ENCODE peak calls at places on chromosome 7, in four cellular contexts. M is fibroblast of lung, E is upper lobe of left lung, G is cardiac fibroblast. W is an unnamed sample.
A peak's percentile ranks its signal among the peaks of the same experiment; 100 is the strongest.

GRCh38 chr7:144452064-144452463 is 48.6 kb upstream of the NOBOX start:
- DNase-seq in M (no peak), E (no peak), G (no peak), W (no peak)

GRCh38 chr7:48806731-48807130 is 117.6 kb upstream of the CDC14C start:
- DNase-seq in M (no peak), E (no peak), G (no peak), W (no peak)

GRCh38 chr7:75968561-75969001 is 25.8 kb downstream of the TMEM120A start:
- DNase-seq in M (no peak), E (no peak), G (no peak), W (no peak)

GRCh38 chr7:44477063-44477830 is 13.2 kb downstream of the NUDCD3 start:
- DNase-seq in M (peak; percentile 81), E (peak; percentile 60), G (peak; percentile 90), W (peak; percentile 74)

GRCh38 chr7:2524808-2525140 is 5.2 kb downstream of the LFNG start:
- DNase-seq in M (no peak), E (no peak), G (no peak), W (no peak)

GRCh38 chr7:43669286-43670081 is 59.8 kb downstream of the COA1 start:
- DNase-seq in M (no peak), E (no peak), G (peak; percentile 44), W (no peak)

GRCh38 chr7:157519798-157520244 is 183.0 kb downstream of the DNAJB6 start:
- DNase-seq in M (no peak), E (no peak), G (no peak), W (no peak)

GRCh38 chr7:17651926-17652385 is 288.3 kb downstream of the SNX13 start:
- DNase-seq in M (peak; percentile 93), E (no peak), G (peak; percentile 90), W (no peak)

GRCh38 chr7:121366852-121367431 is 29.2 kb downstream of the FAM3C start:
- DNase-seq in M (peak; percentile 67), E (no peak), G (peak; percentile 75), W (no peak)

GRCh38 chr7:129170373-129171021 is 17.9 kb upstream of the SMO start:
- DNase-seq in M (no peak), E (no peak), G (no peak), W (no peak)

GRCh38 chr7:94325121-94325475 is 69.6 kb upstream of the COL1A2 start:
- DNase-seq in M (no peak), E (no peak), G (no peak), W (no peak)

GRCh38 chr7:111788426-111788825 is 226.1 kb upstream of the IMMP2L start:
- DNase-seq in M (peak; percentile 20), E (no peak), G (peak; percentile 24), W (no peak)

GRCh38 chr7:28298870-28299484 is 113.3 kb upstream of the CREB5 start:
- DNase-seq in M (peak; percentile 85), E (peak; percentile 26), G (peak; percentile 80), W (no peak)

GRCh38 chr7:27112960-27113949 is 10.8 kb upstream of the HOXA2 start:
- DNase-seq in M (peak; percentile 96), E (no peak), G (no peak), W (peak; percentile 86)

GRCh38 chr7:138842111-138842510 is 44.1 kb upstream of the ATP6V0A4 start:
- DNase-seq in M (peak; percentile 33), E (no peak), G (peak; percentile 27), W (no peak)

GRCh38 chr7:159145544-159145891 is 851 bp upstream of the VIPR2 start:
- DNase-seq in M (no peak), E (no peak), G (no peak), W (no peak)

GRCh38 chr7:21300692-21301091 is 127.2 kb upstream of the SP4 start:
- DNase-seq in M (no peak), E (no peak), G (no peak), W (no peak)

GRCh38 chr7:46784746-46785145 is 797.2 kb downstream of the TNS3 start:
- DNase-seq in M (peak; percentile 35), E (no peak), G (peak; percentile 75), W (no peak)

GRCh38 chr7:46786995-46787394 is 794.9 kb downstream of the TNS3 start:
- DNase-seq in M (no peak), E (no peak), G (no peak), W (no peak)

GRCh38 chr7:46791180-46791579 is 790.7 kb downstream of the TNS3 start:
- DNase-seq in M (no peak), E (no peak), G (peak; percentile 69), W (no peak)

GRCh38 chr7:46781901-46782439 is 799.9 kb downstream of the TNS3 start:
- DNase-seq in M (no peak), E (no peak), G (peak; percentile 20), W (no peak)

GRCh38 chr7:46786221-46786951 is 795.5 kb downstream of the TNS3 start:
- DNase-seq in M (no peak), E (no peak), G (no peak), W (no peak)
- TF ChIP-seq CTCF in M (no peak), E (no peak), G (no peak), W (peak; percentile 56)

GRCh38 chr7:128066858-128067257 is 35.6 kb upstream of the LRRC4 start:
- DNase-seq in M (no peak), E (no peak), G (no peak), W (no peak)
- TF ChIP-seq CTCF in M (peak; percentile 12), E (no peak), G (no peak), W (peak; percentile 16)

GRCh38 chr7:127056202-127056601 is 196.5 kb downstream of the GRM8 start:
- DNase-seq in M (no peak), E (no peak), G (no peak), W (no peak)

DNA sequence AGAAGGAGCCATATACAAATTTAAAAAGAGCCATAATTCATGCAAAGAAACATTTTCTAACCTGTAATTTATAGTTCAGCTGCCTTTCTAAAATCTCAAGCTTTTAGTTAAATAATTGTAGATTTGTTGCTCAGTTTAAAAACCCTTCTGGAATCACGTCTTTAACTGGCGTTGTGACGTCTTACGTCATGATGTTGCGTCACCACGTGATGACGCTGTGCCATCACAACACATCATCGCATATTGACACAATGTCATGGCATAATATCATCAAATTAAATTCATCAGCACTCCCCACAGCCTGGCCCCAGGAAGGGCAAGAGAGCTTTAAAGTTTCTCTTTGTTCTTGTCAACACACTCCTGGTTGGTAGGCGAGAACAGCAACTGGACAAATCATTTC is 194.8 kb downstream of the GRM8 start:
- DNase-seq in M (no peak), E (no peak), G (no peak), W (no peak)
- TF ChIP-seq CTCF in M (no peak), E (no peak), G (no peak), W (no peak)

GRCh38 chr7:19982841-19983835 is 209.7 kb upstream of the TMEM196 start:
- DNase-seq in M (peak; percentile 89), E (no peak), G (peak; percentile 81), W (no peak)
- TF ChIP-seq CTCF in M (peak; percentile 56), E (no peak), G (peak; percentile 31), W (peak; percentile 66)

DNA sequence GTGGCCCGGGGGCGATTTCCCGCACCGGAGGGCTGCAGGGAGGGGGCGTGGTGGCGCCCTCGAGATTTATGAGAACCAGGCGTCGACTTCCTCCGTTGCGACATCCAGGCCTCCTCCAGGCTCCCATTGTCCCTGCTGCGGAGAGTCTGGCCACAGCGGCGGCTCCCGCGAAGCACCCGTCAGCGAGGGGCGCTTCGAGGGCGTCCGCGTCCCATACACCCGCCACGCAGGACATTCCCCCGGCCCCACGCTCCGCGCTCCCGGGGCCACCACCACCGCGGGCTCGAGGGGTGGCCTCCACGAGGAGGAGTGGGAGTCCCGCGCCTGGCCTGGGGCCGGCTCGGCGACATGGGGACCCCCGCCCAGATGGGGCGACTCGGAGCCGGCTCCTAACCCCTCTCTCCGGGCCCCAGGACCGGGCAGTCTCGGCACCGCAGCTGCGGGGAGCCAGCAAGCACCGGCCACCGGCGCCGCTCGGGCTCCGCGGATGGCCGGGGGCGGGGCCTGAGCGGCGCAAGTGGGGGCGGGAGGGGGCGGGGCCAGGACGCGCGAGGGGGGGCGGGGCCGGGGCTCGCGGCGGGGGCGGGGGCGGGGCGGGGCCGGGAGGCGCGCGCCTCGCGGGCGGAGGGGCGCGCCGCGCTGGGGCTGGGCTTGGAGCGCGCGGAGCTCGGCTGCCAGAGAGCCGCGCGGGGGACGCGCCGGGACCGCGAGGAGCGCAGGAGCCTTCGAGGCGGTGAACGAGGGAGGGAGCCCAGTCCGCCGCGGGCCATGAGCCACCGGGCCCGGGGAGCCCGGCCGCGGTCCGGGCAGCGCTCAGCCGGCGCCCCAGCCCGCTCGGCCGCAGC is at the start of gene SH2B2:
- DNase-seq in M (peak; percentile 60), E (peak; percentile 90), G (peak; percentile 64), W (peak; percentile 81)
- TF ChIP-seq CTCF in M (no peak), E (no peak), G (no peak), W (no peak)

W was measured in type B pancreatic cell.